ENCODE peak calls at places on chromosomes 6 and 20, in seven cellular contexts. E is BE2C; M is activated CD4-positive, CD25-positive, alpha-beta regulatory T cell; B is globus pallidus; O is ELR; T is Panc1; P is HTR-8/SVneo. J is an unnamed sample.

GRCh38 chr6:130787726-130788500 is 39.3 kb upstream of the SMLR1 start:
- DNase-seq in O (no peak), P (no peak), E (no peak), M (no peak), B (no peak), T (no peak), J (no peak)

GRCh38 chr6:79377830-79378460 is 143.5 kb upstream of the HMGN3 start:
- DNase-seq in M (no peak), E (no peak), B (no peak), P (no peak), T (no peak), O (no peak), J (no peak)

GRCh38 chr6:150800596-150801310 is 64.7 kb upstream of the MTHFD1L start:
- DNase-seq in T (no peak), O (no peak), E (no peak), B (no peak), P (no peak), M (no peak), J (no peak)

GRCh38 chr20:62837790-62838458 is 21.1 kb downstream of the COL9A3 start:
- DNase-seq in E (peak; percentile 86), P (no peak), M (no peak), O (no peak), B (no peak), T (no peak), J (no peak)

GRCh38 chr6:98530732-98531131 is 303.6 kb upstream of the POU3F2 start:
- DNase-seq in B (peak; percentile 38), P (no peak), O (no peak), E (no peak), T (no peak), M (no peak), J (no peak)

GRCh38 chr20:48019940-48020339 is 234.7 kb upstream of the SULF2 start:
- DNase-seq in P (no peak), B (no peak), T (no peak), O (no peak), M (no peak), E (no peak), J (no peak)

GRCh38 chr6:13307508-13307995 is 20.8 kb downstream of the TBC1D7 start:
- DNase-seq in B (no peak), P (no peak), M (no peak), O (peak; percentile 92), T (no peak), E (no peak), J (no peak)

GRCh38 chr20:3686867-3687321 is 5.1 kb upstream of the ADAM33 start:
- DNase-seq in P (peak; percentile 56), B (peak; percentile 73), T (no peak), E (no peak), O (peak; percentile 63), M (no peak), J (peak; percentile 87)

GRCh38 chr20:36744764-36745191 is 1.1 kb downstream of the NDRG3 start:
- DNase-seq in M (no peak), O (peak; percentile 63), B (peak; percentile 20), P (peak; percentile 79), E (peak; percentile 63), T (no peak), J (peak; percentile 62)

GRCh38 chr6:108608453-108609275 is 47.9 kb downstream of the FOXO3 start:
- DNase-seq in O (no peak), P (no peak), E (no peak), B (no peak), T (no peak), M (no peak), J (no peak)

GRCh38 chr6:138258991-138259390 is 40.7 kb upstream of the PBOV1 start:
- DNase-seq in B (no peak), P (no peak), O (no peak), M (no peak), E (no peak), T (no peak), J (no peak)

GRCh38 chr6:55011034-55011433 is 163.3 kb upstream of the HCRTR2 start:
- DNase-seq in M (no peak), P (no peak), T (no peak), E (no peak), B (no peak), O (peak; percentile 3), J (no peak)

GRCh38 chr20:62014488-62014775 is 51.2 kb downstream of the TAF4 start:
- DNase-seq in E (no peak), M (no peak), T (no peak), O (no peak), P (no peak), B (no peak), J (no peak)

GRCh38 chr6:127515234-127515793 is 3.8 kb downstream of the MTCL3 start:
- DNase-seq in B (peak; percentile 59), P (peak; percentile 44), E (no peak), T (no peak), M (no peak), O (peak; percentile 67), J (peak; percentile 55)

GRCh38 chr6:122580731-122581130 is 29.5 kb upstream of the PKIB start:
- DNase-seq in B (no peak), O (peak; percentile 47), T (no peak), M (no peak), E (no peak), P (no peak), J (no peak)

GRCh38 chr6:68343901-68344300 is 291.2 kb upstream of the ADGRB3 start:
- DNase-seq in B (peak; percentile 41), P (peak; percentile 17), O (peak; percentile 50), T (peak; percentile 22), M (no peak), E (peak; percentile 75), J (peak; percentile 17)

GRCh38 chr6:20706293-20707165 is 172.3 kb downstream of the CDKAL1 start:
- DNase-seq in T (no peak), B (no peak), O (peak; percentile 66), E (no peak), P (peak; percentile 14), M (no peak), J (no peak)

GRCh38 chr6:116215414-116215813 is 38.5 kb downstream of the TSPYL4 start:
- DNase-seq in M (no peak), T (peak; percentile 30), B (no peak), O (peak; percentile 80), E (no peak), P (no peak), J (no peak)

GRCh38 chr6:9126845-9127560 is 691.7 kb upstream of the SLC35B3 start:
- DNase-seq in B (no peak), M (no peak), T (peak; percentile 59), E (no peak), O (peak; percentile 99), P (peak; percentile 57), J (no peak)

GRCh38 chr6:127635091-127635490 is 58.1 kb downstream of the C6orf58 start:
- DNase-seq in T (no peak), E (no peak), M (no peak), P (no peak), B (no peak), O (no peak), J (no peak)

J was measured in hepatic stellate cell.